ENCODE peak calls at places on chromosome 15, in nine cellular contexts. Y, C, Q, V, P, G, E, J and I are unnamed samples.

GRCh38 chr15:95557226-95558046 is 773.1 kb upstream of the NR2F2 start:
- DNase-seq in Y (no peak), C (peak), Q (no peak), V (peak), P (peak), G (no peak), E (no peak), J (peak), I (peak)

GRCh38 chr15:45242289-45242688 is 9.7 kb upstream of the SLC28A2 start:
- DNase-seq in Y (no peak), C (no peak), Q (no peak), V (no peak), P (no peak), G (no peak), E (no peak), J (no peak), I (no peak)

GRCh38 chr15:65580287-65580686 is 30.6 kb downstream of the INTS14 start:
- DNase-seq in Y (no peak), C (peak), Q (no peak), V (peak), P (peak), G (no peak), E (no peak), J (no peak), I (peak)

GRCh38 chr15:39159833-39160232 is 421.0 kb upstream of the THBS1 start:
- DNase-seq in Y (no peak), C (no peak), Q (no peak), V (no peak), P (no peak), G (no peak), E (no peak), J (no peak), I (no peak)

GRCh38 chr15:99963096-99963825 is 230.0 kb upstream of the LYSMD4 start:
- DNase-seq in Y (no peak), C (peak), Q (peak), V (no peak), P (peak), G (peak), E (peak), J (no peak), I (peak)

GRCh38 chr15:100078511-100079220 is 263.1 kb downstream of the ADAMTS17 start:
- DNase-seq in Y (no peak), C (peak), Q (no peak), V (no peak), P (no peak), G (no peak), E (no peak), J (no peak), I (no peak)

GRCh38 chr15:77066961-77067690 is 3.8 kb downstream of the TSPAN3 start:
- DNase-seq in Y (no peak), C (peak), Q (no peak), V (peak), P (no peak), G (no peak), E (no peak), J (no peak), I (no peak)

GRCh38 chr15:40481671-40482070 is 10.9 kb downstream of the CHST14 start:
- DNase-seq in Y (no peak), C (no peak), Q (no peak), V (no peak), P (peak), G (no peak), E (no peak), J (no peak), I (no peak)

GRCh38 chr15:56776839-56777238 is 43.5 kb upstream of the ZNF280D start:
- DNase-seq in Y (no peak), C (no peak), Q (no peak), V (no peak), P (no peak), G (no peak), E (no peak), J (no peak), I (no peak)

GRCh38 chr15:65077981-65078352 is 1.4 kb downstream of the KBTBD13 start:
- DNase-seq in Y (peak), C (no peak), Q (peak), V (no peak), P (peak), G (no peak), E (peak), J (peak), I (no peak)

GRCh38 chr15:93312891-93313486 is 224.0 kb upstream of the RGMA start:
- DNase-seq in Y (no peak), C (no peak), Q (no peak), V (no peak), P (no peak), G (no peak), E (no peak), J (no peak), I (no peak)

GRCh38 chr15:48858401-48858800 is 19.5 kb upstream of the EID1 start:
- DNase-seq in Y (no peak), C (peak), Q (no peak), V (no peak), P (peak), G (no peak), E (no peak), J (no peak), I (peak)

GRCh38 chr15:51132384-51133139 is 37.9 kb upstream of the TNFAIP8L3 start:
- DNase-seq in Y (no peak), C (peak), Q (peak), V (peak), P (peak), G (no peak), E (no peak), J (peak), I (peak)

GRCh38 chr15:76185716-76186115 is 125.6 kb downstream of the ETFA start:
- DNase-seq in Y (no peak), C (peak), Q (no peak), V (peak), P (peak), G (no peak), E (no peak), J (peak), I (no peak)

GRCh38 chr15:32817570-32817969 is 99.8 kb downstream of the GREM1 start:
- DNase-seq in Y (no peak), C (peak), Q (no peak), V (no peak), P (no peak), G (no peak), E (no peak), J (no peak), I (no peak)

GRCh38 chr15:98983333-98983732 is 24.3 kb downstream of the PGPEP1L start:
- DNase-seq in Y (peak), C (peak), Q (no peak), V (no peak), P (peak), G (no peak), E (no peak), J (no peak), I (peak)

GRCh38 chr15:48897144-48897814 is 19.3 kb downstream of the EID1 start:
- DNase-seq in Y (no peak), C (no peak), Q (no peak), V (no peak), P (peak), G (no peak), E (no peak), J (no peak), I (peak)

GRCh38 chr15:29822100-29822684 is at the start of gene TJP1:
- DNase-seq in Y (peak), C (peak), Q (peak), V (peak), P (peak), G (peak), E (no peak), J (no peak), I (no peak)

GRCh38 chr15:100061944-100062343 is 279.8 kb downstream of the ADAMTS17 start:
- DNase-seq in Y (no peak), C (no peak), Q (no peak), V (no peak), P (no peak), G (no peak), E (no peak), J (no peak), I (no peak)

GRCh38 chr15:47422901-47423300 is 294.4 kb upstream of the SEMA6D start:
- DNase-seq in Y (no peak), C (peak), Q (no peak), V (no peak), P (no peak), G (no peak), E (no peak), J (no peak), I (no peak)

GRCh38 chr15:41899854-41900442 is 6.1 kb upstream of the SPTBN5 start:
- DNase-seq in Y (no peak), C (no peak), Q (no peak), V (no peak), P (no peak), G (no peak), E (no peak), J (no peak), I (no peak)

GRCh38 chr15:97461212-97461611 is 499.3 kb upstream of the ARRDC4 start:
- DNase-seq in Y (no peak), C (no peak), Q (no peak), V (no peak), P (no peak), G (no peak), E (no peak), J (no peak), I (no peak)

GRCh38 chr15:40767838-40768491 is 1.8 kb upstream of the C15orf62 start:
- DNase-seq in Y (no peak), C (no peak), Q (no peak), V (no peak), P (no peak), G (no peak), E (no peak), J (no peak), I (no peak)

GRCh38 chr15:61613729-61614128 is 384.6 kb upstream of the RORA start:
- DNase-seq in Y (no peak), C (no peak), Q (no peak), V (no peak), P (peak), G (no peak), E (no peak), J (no peak), I (no peak)

GRCh38 chr15:62739507-62739906 is 303.0 kb upstream of the TPM1 start:
- DNase-seq in Y (no peak), C (peak), Q (no peak), V (no peak), P (peak), G (no peak), E (no peak), J (no peak), I (no peak)

GRCh38 chr15:64975390-64975789 is 14.3 kb downstream of the SPG21 start:
- DNase-seq in Y (no peak), C (no peak), Q (no peak), V (no peak), P (peak), G (no peak), E (no peak), J (no peak), I (peak)

GRCh38 chr15:94523873-94524272 is 292.5 kb downstream of the MCTP2 start:
- DNase-seq in Y (no peak), C (no peak), Q (no peak), V (no peak), P (no peak), G (no peak), E (no peak), J (no peak), I (no peak)

GRCh38 chr15:65258863-65259262 is 27.8 kb downstream of the PARP16 start:
- DNase-seq in Y (no peak), C (no peak), Q (no peak), V (no peak), P (peak), G (no peak), E (no peak), J (no peak), I (peak)

GRCh38 chr15:92077353-92078080 is 224.0 kb downstream of the SLCO3A1 start:
- DNase-seq in Y (peak), C (peak), Q (peak), V (peak), P (peak), G (peak), E (no peak), J (peak), I (peak)

GRCh38 chr15:80875568-80875967 is 96.4 kb downstream of the CEMIP start:
- DNase-seq in Y (no peak), C (no peak), Q (no peak), V (no peak), P (no peak), G (no peak), E (no peak), J (no peak), I (no peak)

GRCh38 chr15:46450810-46451182 is 816.0 kb downstream of the SQOR start:
- DNase-seq in Y (no peak), C (no peak), Q (no peak), V (peak), P (no peak), G (no peak), E (no peak), J (no peak), I (no peak)

GRCh38 chr15:41779662-41780157 is 5.4 kb downstream of the MAPKBP1 start:
- DNase-seq in Y (no peak), C (no peak), Q (no peak), V (no peak), P (no peak), G (no peak), E (no peak), J (no peak), I (no peak)

GRCh38 chr15:35014265-35014664 is 26.2 kb upstream of the ZNF770 start:
- DNase-seq in Y (no peak), C (no peak), Q (no peak), V (no peak), P (no peak), G (no peak), E (no peak), J (no peak), I (no peak)

GRCh38 chr15:86854186-86854585 is 774.5 kb downstream of the AGBL1 start:
- DNase-seq in Y (no peak), C (no peak), Q (peak), V (no peak), P (no peak), G (no peak), E (no peak), J (no peak), I (no peak)

GRCh38 chr15:26421065-26421464 is 351.8 kb downstream of the GABRB3 start:
- DNase-seq in Y (no peak), C (no peak), Q (no peak), V (no peak), P (no peak), G (no peak), E (no peak), J (no peak), I (no peak)

GRCh38 chr15:52717924-52718323 is 38.7 kb upstream of the ATOSA start:
- DNase-seq in Y (no peak), C (no peak), Q (no peak), V (no peak), P (no peak), G (no peak), E (no peak), J (no peak), I (no peak)

GRCh38 chr15:87638554-87639083 is 617.9 kb downstream of the NTRK3 start:
- DNase-seq in Y (no peak), C (no peak), Q (no peak), V (no peak), P (no peak), G (no peak), E (no peak), J (no peak), I (no peak)

GRCh38 chr15:95655089-95655488 is 675.4 kb upstream of the NR2F2 start:
- DNase-seq in Y (no peak), C (no peak), Q (no peak), V (no peak), P (no peak), G (no peak), E (no peak), J (no peak), I (no peak)

DNA sequence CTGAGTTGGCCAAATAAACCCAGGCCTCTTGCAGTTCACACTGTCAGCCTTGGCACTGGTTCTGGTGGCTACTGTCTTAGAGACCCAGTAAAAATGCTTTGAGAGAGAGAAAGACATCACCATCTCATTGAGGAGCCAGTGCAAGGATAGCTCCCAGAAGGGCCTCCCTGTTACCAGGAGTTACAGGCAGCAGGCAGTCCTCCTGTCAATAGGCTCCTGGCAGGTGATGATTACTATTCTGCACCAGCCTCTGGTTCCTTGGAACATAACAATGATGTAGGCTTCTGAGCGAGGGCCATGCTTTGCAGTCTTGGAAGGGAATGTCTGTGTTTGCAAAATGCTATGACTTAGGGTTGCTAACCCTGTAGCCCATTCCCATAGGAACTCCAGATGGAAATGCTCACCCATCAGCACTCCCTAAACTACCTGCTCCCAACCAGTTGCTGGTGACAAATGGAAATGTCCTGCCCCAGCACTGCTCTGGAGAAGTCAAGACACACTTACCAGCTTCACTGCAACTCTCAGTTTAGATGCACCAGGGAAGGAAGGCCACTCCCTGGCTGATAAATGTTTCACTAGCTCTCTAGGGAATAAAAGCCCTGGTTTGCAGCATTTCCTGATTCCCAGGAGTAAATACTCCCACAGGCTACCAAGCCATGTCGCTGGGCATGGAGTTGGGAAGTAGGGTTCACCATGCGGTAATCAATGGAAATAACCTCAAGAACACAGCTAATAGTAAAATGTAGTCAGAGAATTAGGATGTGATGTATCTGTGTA is 112.2 kb upstream of the NEO1 start:
- DNase-seq in Y (no peak), C (no peak), Q (no peak), V (no peak), P (no peak), G (no peak), E (no peak), J (no peak), I (no peak)
- H3K4me3 ChIP-seq in Y (no peak), C (no peak), Q (no peak), V (no peak), P (no peak), G (no peak), E (no peak), J (no peak), I (no peak)

GRCh38 chr15:58115692-58116091 is 22.5 kb upstream of the AQP9 start:
- DNase-seq in Y (no peak), C (peak), Q (no peak), V (peak), P (peak), G (no peak), E (no peak), J (peak), I (no peak)
- TF ChIP-seq CTCF in Y (no peak), C (peak), Q (no peak), V (peak), P (peak), G (no peak), E (no peak), J (peak), I (peak)

DNA sequence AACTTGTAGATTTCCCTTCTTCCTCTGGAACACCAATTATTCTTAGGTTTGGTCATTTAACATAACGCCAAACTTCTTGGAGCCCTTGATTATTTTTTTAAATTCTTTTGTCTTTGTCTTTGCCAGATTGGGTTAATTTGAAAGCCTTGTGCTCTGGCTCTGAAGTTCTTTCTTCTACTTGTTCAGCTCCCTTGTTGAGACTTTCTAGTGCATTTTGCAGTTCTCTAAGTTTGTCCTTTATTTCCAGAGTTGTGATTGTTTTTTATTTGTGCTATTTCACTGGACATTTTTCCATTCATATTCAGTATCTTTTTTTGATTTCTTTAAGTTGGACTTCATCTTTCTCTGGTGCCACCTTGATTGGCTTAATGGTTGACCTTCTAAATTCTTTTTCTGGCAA is 55.5 kb downstream of the TM2D3 start:
- DNase-seq in Y (no peak), C (no peak), Q (no peak), V (no peak), P (no peak), G (no peak), E (no peak), J (no peak), I (no peak)
- H3K4me3 ChIP-seq in Y (no peak), C (no peak), Q (no peak), V (no peak), P (no peak), G (no peak), E (no peak), J (no peak), I (no peak)

GRCh38 chr15:58392611-58393161 is 39.1 kb upstream of the LIPC start:
- DNase-seq in Y (no peak), C (peak), Q (no peak), V (no peak), P (no peak), G (no peak), E (no peak), J (no peak), I (no peak)

GRCh38 chr15:58387130-58387529 is 44.7 kb upstream of the LIPC start:
- DNase-seq in Y (no peak), C (peak), Q (no peak), V (no peak), P (peak), G (no peak), E (no peak), J (no peak), I (peak)

GRCh38 chr15:58392141-58392540 is 39.6 kb upstream of the LIPC start:
- DNase-seq in Y (no peak), C (no peak), Q (no peak), V (no peak), P (no peak), G (no peak), E (no peak), J (no peak), I (no peak)

GRCh38 chr15:58391088-58391487 is 40.7 kb upstream of the LIPC start:
- DNase-seq in Y (no peak), C (no peak), Q (no peak), V (no peak), P (no peak), G (no peak), E (no peak), J (no peak), I (no peak)

GRCh38 chr15:58390118-58390517 is 41.7 kb upstream of the LIPC start:
- DNase-seq in Y (no peak), C (no peak), Q (no peak), V (no peak), P (no peak), G (no peak), E (no peak), J (no peak), I (no peak)
- TF ChIP-seq CTCF in Y (no peak), C (no peak), Q (no peak), V (no peak), P (no peak), G (no peak), E (no peak), J (no peak), I (no peak)

DNA sequence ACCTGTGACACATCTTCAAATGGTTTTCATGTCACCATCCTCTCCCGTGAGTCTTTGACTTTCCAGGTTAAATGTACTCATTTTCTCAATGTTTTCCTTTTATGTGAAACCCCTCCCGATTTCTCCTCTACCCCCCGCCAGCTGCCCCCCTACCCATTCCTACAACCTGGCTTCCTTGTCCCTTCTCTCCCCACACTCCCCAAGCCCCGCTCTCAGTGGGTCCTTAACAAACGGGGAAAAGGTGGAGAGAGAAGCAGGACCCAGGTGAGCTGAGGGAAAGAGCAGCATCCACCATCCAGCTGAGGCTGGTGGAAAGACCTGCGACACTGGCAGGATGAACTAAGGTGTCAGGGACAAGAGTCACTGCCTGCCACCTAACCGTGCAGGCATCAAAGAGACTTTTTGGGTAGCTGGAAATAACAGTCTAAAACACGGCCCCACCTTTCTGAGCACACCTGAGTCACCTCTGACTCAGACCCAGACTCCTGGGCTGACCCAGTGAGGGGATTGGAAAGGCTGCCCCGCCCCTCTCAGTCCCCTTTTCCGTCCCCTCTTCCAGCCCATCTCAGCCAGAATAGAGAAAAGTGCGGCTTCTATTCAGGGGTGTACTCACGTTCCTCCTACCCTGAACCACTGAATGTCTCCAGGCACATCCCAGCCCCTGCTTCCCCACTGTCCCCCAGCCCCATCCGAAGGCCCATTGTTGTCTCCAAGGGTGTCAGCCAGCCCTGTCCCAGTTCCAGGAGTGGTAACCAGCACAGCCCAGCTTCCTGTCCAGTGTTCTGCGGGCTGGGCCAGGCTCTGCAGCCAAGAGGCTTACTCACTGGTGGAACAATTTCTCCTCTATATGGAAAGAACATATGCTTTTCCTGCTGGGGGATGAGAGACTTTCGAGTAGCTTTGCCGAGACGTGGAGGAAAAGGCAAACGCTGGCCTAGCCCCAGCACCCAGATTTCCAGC is 20.4 kb downstream of the ISG20 start:
- DNase-seq in Y (peak), C (peak), Q (no peak), V (no peak), P (peak), G (no peak), E (peak), J (peak), I (peak)
- H3K4me3 ChIP-seq in Y (no peak), C (peak), Q (no peak), V (no peak), P (no peak), G (no peak), E (no peak), J (no peak), I (no peak)

GRCh38 chr15:78148392-78149067 is 632 bp upstream of the IDH3A start:
- DNase-seq in Y (no peak), C (no peak), Q (no peak), V (no peak), P (no peak), G (peak), E (no peak), J (no peak), I (no peak)
- TF ChIP-seq CTCF in Y (no peak), C (no peak), Q (no peak), V (no peak), P (no peak), G (no peak), E (no peak), J (no peak), I (no peak)